ENCODE peak calls at places on chromosomes 12 and 14, in five cellular contexts. U is HepG2, E is tibial nerve, V is adrenal gland, H is ovary. R is an unnamed sample. For H3K4me1, the result is how much of the 10 kb centered on the place peaks cover.

GRCh38 chr12:107847830-107848229 is 73.3 kb downstream of the ASCL4 start:
- DNase-seq in V (no peak), H (no peak), E (no peak), U (no peak), R (no peak)

GRCh38 chr12:61213646-61214045 is 1046.6 kb upstream of the USP15 start:
- DNase-seq in V (no peak), U (no peak), H (no peak), E (no peak), R (no peak)

GRCh38 chr14:100263141-100263540 is 24.2 kb downstream of the YY1 start:
- DNase-seq in H (no peak), V (no peak), U (no peak), E (no peak), R (no peak)

GRCh38 chr14:91453744-91454143 is 36.1 kb upstream of the CCDC88C start:
- DNase-seq in U (no peak), V (no peak), E (no peak), H (no peak), R (no peak)

GRCh38 chr12:6863586-6864321 is 3.6 kb upstream of the TPI1 start:
- DNase-seq in E (no peak), V (no peak), U (no peak), H (no peak), R (no peak)

GRCh38 chr12:88993655-88994054 is 358.6 kb downstream of the DUSP6 start:
- DNase-seq in H (no peak), E (no peak), V (no peak), U (peak), R (no peak)

GRCh38 chr12:93777249-93777648 is 100.1 kb downstream of the CRADD start:
- DNase-seq in E (peak), V (peak), H (no peak), U (no peak), R (no peak)

GRCh38 chr12:93247313-93248057 is 130.2 kb upstream of the NUDT4 start:
- DNase-seq in E (no peak), V (no peak), H (no peak), U (no peak), R (no peak)

GRCh38 chr12:96401061-96401871 is 1.0 kb upstream of the CDK17 start:
- DNase-seq in E (no peak), V (peak), U (peak), H (peak), R (peak)

GRCh38 chr14:50762001-50762930 is 68.7 kb downstream of the NIN start:
- DNase-seq in V (no peak), E (no peak), H (no peak), U (no peak), R (no peak)

GRCh38 chr12:114913871-114914801 is 230.2 kb upstream of the TBX3 start:
- DNase-seq in E (no peak), U (no peak), V (peak), H (no peak), R (no peak)

GRCh38 chr14:62301911-62302310 is 539.7 kb downstream of the SNAPC1 start:
- DNase-seq in U (no peak), H (no peak), E (no peak), V (no peak), R (no peak)

DNA sequence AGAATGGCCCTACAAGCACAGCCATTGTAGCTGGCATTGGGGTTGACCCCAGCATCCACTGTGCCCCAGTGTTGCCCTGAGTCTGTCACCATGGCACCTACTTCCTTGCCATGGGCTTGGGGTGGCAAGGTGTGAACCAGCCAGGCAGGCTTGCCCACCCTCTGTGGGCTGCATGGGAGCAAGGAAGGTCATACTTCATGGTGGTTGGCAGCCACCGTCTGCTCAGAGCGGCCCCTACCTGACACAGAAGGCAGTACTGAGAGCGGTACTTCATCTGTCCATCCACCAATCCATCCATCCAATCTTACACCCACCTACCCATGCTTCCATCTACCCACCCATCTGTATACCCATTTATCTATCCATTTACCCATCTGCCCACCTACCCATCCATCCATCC is 160.1 kb downstream of the KIF26A start:
- DNase-seq in E (no peak), H (peak), U (no peak), V (no peak), R (no peak)
- H3K4me1 ChIP-seq in E (under half), H (under half), U (under half), V (under half), R (under half)

DNA sequence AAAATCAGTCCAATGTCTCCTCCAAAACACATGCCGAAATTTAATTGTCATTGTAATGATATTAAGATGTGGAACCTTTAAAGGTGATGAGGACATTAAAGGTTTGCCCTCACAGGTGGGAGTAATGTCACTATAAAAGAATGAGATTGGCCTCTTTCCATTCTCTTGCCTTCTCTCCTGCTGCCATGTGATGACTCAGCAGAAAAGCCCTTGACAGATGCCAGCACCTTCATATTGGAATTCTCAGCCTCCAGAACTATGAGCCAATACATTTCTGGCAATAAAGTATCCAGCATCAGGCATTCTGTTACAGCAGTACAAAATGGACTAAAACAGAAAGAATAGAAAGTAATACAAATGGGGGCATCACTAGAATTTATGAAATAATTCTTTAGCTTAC is 609.7 kb downstream of the SLC16A7 start:
- DNase-seq in H (no peak), E (no peak), U (no peak), V (no peak), R (peak)
- TF ChIP-seq POLR2A in H (no peak), E (no peak), U (no peak), V (no peak), R (no peak)

DNA sequence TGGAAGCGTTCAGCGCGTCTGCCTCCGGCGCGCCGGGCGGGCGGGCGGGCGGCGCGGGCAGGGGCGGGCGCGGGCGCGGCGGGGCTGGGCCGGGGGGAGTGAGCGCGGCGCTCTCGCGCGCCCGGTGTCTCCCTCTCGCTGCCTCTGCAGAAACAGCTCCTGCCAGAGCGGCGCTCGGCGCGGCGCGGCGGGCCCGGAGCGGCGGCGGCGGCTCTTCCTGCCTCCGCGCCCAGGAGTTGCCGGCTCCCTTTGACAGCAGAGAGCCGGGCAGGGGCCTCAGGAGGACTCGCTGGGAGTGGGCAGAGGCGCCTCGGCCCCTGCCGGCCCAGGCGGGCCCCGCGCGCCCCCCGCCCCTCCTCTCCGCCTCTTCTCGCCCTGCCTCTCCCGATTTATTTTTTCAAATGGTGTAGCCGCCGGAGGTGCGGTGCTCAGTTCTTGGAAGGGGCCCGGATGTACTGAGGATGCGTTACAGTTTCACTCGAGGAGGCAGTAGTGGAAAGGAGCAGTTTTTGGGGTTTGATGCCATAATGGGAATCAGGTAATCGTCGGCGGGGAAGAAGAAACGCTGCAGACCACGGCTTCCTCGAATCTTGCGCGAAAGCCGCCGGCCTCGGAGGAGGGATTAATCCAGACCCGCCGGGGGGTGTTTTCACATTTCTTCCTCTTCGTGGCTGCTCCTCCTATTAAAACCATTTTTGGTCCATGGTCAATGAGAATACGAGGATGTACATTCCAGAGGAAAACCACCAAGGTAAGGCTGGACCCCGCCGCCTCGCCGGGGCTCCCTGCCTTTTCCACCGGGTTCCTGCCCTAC is at the start of gene CACNA1C:
- DNase-seq in U (no peak), E (no peak), V (no peak), H (peak), R (no peak)
- TF ChIP-seq CTCF in U (no peak), E (peak), V (peak), H (no peak), R (peak)

DNA sequence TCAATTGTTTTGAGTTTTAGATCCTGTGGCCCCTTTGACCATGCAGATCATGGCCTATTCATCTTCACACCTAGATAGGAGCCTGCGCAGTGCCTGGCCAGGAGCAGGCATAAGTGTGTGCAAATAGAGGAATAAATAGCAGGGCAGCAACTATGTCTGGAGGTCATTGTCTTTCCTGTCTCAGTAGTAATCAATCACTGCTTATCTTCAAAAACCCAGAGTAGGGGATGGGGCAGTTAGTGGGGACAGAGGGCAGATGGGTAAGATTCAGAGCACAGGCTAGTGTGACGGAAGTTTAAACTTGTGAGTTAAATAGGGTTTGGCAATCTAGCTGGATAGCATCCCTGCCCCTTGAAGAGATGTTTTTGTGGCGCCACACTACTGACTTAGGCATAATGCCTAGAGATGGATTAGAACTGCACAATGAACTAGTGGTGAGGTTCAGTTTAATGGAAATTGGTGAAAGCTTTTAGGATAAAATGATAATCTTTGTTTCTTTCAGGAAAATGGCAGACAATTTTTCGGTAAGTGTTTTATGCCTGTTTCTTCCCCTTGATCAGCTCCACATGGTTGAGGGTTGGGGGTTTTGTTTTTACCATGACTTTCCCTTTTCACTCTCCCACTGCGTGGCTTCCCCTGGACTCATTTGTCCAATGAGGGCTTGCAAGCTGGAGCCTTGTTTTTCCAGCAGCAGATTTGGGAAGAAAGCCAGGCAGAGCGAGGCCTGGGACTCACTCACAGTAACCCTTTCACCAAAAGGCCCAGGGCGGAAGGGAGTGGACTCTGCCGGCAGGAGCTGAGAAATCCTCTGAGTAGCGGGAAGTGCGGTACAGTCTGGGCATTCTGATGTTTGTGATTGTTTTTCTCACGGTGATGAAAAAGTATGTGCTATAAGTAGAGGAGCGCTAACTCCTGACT is 8.1 kb downstream of the LGALS3 start:
- DNase-seq in U (no peak), E (peak), V (peak), H (peak), R (peak)
- H3K4me1 ChIP-seq in U (under half), E (half or more), V (under half), H (under half), R (under half)

GRCh38 chr12:48854488-48854887 is 2.5 kb upstream of the DDX23 start:
- DNase-seq in E (no peak), V (no peak), U (no peak), H (no peak), R (no peak)

GRCh38 chr12:48856379-48856778 is 4.4 kb upstream of the DDX23 start:
- DNase-seq in E (no peak), V (no peak), U (no peak), H (no peak), R (no peak)

GRCh38 chr12:48853228-48853688 is 1.3 kb upstream of the DDX23 start:
- DNase-seq in V (peak), U (peak), H (peak), E (peak), R (peak)

GRCh38 chr12:48852734-48853168 is 788 bp upstream of the DDX23 start:
- DNase-seq in V (no peak), E (no peak), U (peak), H (no peak), R (no peak)

DNA sequence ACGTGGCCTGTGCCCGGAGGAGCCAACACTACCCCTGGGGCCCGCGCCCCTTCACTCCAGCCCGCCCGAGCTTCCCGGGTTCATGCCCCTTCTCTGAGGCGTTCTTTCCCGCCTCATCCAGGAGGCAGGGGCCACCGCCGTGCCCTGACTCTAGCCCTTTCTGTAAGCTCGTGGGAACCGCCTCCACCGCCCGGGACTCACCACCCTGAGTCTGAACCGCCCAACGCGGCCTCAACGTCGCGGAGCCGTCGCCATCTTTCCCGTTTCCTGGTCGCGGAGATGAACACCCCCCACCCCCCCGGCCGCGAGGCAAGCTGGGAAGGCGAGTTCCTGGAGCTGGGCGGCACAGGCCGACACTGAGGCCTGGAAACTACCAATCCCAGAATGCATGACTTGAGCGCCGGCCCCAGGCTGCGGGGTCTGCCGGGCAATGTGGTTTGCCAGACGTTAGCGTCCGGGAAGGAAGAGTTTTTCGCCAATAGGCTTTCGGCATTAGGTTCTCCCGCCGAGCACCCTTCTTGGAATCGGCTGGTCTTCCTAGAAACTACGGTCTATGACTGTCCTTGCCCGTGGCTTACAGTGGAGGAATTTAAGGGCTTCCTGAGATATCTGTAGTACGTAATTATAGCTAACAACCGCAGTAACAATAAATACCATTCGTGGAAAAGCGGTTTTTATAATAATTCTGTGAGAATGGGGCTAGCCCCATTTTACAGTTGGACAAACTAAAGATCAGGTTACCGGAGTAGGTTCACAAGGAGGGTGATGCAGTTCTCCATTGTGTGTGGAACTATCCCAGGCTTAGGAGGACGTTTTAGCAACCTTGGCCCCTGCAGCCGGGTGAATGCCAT is at the start of gene DDX23:
- DNase-seq in E (peak), V (peak), U (peak), H (peak), R (peak)
- TF ChIP-seq POLR2A in E (peak), V (peak), U (peak), H (peak), R (peak)

GRCh38 chr14:24761141-24761540 is 127.2 kb upstream of the GZMB start:
- DNase-seq in U (peak), V (no peak), H (no peak), E (no peak), R (no peak)
- TF ChIP-seq CTCF in U (peak), V (no peak), H (no peak), E (no peak), R (no peak)

GRCh38 chr14:68977741-68978549 is 1.2 kb downstream of the ACTN1 start:
- DNase-seq in E (peak), H (peak), U (no peak), V (peak), R (peak)
- H3K4me1 ChIP-seq in E (half or more), H (under half), U (half or more), V (under half), R (under half)

DNA sequence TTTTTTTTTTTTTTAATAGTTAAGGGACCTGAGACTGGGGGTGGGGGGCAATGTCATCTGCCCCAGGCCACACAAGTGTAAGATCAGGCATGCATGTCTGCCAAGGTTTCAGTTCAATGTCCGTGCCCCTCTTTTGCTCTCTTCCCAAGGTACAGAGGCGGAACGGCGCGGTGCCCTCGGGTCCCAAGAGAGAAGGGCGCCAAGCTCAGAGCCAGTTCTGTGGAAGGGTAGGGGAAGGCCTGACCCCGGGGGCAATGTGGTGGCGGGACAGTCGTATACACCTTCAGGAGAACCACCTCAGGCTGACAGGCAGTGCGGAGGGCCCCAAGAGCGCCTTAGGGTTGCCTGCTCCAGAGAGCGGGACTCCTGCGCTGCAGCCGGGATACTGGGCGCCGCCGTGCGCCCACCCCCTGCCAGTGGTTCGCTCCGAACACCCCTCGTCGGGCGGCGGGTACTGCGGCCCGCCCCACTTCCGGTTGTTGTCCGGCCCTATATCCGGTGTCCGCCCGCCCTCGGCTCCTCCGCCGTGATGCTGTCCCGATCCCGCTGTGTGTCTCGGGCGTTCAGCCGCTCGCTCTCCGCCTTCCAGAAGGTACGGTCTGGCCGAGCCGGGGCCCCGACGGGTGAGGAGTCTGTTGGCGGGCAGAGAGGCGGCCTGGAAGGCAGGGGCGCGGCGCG is at the start of gene DLST:
- DNase-seq in U (peak), E (peak), H (peak), V (peak), R (peak)
- TF ChIP-seq POLR2A in U (peak), E (peak), H (peak), V (peak), R (peak)

GRCh38 chr12:112418248-112418595 is 525 bp upstream of the PTPN11 start:
- DNase-seq in U (no peak), H (no peak), V (no peak), E (no peak), R (no peak)

GRCh38 chr12:112420740-112421139 is 2.0 kb downstream of the PTPN11 start:
- DNase-seq in H (no peak), V (no peak), U (no peak), E (no peak), R (no peak)

GRCh38 chr12:112421363-112421762 is 2.6 kb downstream of the PTPN11 start:
- DNase-seq in V (no peak), E (no peak), H (no peak), U (no peak), R (no peak)

GRCh38 chr12:112418596-112419268 is at the start of gene PTPN11:
- DNase-seq in V (peak), E (peak), H (peak), U (peak), R (peak)

DNA sequence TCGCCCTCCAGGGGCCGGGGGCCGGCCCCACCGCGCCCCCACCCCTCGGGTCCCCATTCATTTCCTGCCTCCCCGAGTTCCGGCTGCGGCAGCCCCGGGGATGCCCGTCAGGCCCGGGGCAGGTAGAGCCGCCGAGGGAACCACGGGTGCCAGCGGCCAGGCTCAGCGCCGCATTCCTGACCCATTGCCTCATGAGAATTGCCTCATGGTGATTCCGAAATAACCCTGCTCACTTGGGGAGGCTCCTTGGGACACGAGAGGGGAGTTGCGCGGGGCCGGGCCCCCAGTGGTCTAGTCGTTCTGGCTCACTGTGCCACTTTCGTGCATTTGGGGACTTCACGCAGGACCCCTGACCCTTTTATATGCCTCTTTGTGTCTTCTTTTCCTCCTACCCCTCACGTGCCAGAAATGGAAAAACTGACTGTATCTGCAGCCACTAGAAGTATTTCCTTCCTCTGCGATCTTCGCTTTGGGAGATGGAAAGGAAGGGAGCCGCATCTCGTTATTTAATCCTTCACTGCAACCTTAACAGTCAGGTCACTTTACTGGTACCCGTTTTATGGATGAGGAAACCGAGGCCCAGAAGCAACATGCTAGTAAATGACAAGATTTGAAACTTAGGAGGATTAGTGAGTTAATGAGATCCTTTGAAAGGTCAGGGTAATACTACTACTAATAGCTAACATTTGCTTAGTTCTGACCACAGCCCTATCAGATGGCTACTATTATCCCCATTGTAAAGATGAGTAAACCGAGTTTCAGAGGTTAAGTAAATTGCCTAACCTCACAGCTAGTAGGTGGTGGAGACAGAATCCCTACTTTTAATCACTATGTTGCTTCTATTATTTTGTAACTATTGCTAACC is 754 bp downstream of the PTPN11 start:
- DNase-seq in H (peak), U (peak), E (peak), V (peak), R (peak)
- TF ChIP-seq CTCF in H (no peak), U (no peak), E (no peak), V (no peak), R (peak)

R was measured in body of pancreas.